ENCODE peak calls at places on chromosomes 12 and 14, in six cellular contexts. T is psoas muscle, Y is IMR-90, R is transverse colon, U is ovary, M is tibial artery. G is an unnamed sample. For H3K36me3, the result is how much of the 10 kb centered on the place peaks cover.

GRCh38 chr12:66388512-66388911 is 86.2 kb downstream of the HELB start:
- DNase-seq in T (no peak), Y (no peak), R (no peak), U (no peak), M (no peak), G (no peak)

GRCh38 chr14:59252772-59253500 is 64.5 kb downstream of the DAAM1 start:
- DNase-seq in T (no peak), Y (no peak), R (no peak), U (peak), M (no peak), G (no peak)

GRCh38 chr14:49865431-49865859 is 12.9 kb upstream of the NEMF start:
- DNase-seq in T (peak), Y (peak), R (peak), U (peak), M (peak), G (peak)

GRCh38 chr14:54258382-54258781 is 138.4 kb upstream of the CDKN3 start:
- DNase-seq in T (no peak), Y (no peak), R (no peak), U (no peak), M (no peak), G (no peak)

GRCh38 chr12:19298837-19299605 is 140.3 kb upstream of the AEBP2 start:
- DNase-seq in T (no peak), Y (no peak), R (no peak), U (no peak), M (no peak), G (no peak)

GRCh38 chr14:100874411-100875091 is 29.0 kb downstream of the RTL1 start:
- DNase-seq in T (no peak), Y (no peak), R (no peak), U (no peak), M (peak), G (no peak)

GRCh38 chr14:38291681-38292459 is 36.0 kb upstream of the CLEC14A start:
- DNase-seq in T (no peak), Y (peak), R (no peak), U (no peak), M (no peak), G (no peak)

GRCh38 chr12:88570103-88570502 is 10.2 kb downstream of the KITLG start:
- DNase-seq in T (no peak), Y (peak), R (no peak), U (no peak), M (no peak), G (no peak)

GRCh38 chr12:70637686-70638085 is 457 bp upstream of the PTPRB start:
- DNase-seq in T (no peak), Y (no peak), R (no peak), U (no peak), M (no peak), G (no peak)

GRCh38 chr12:2454778-2455177 is 340.0 kb upstream of the FKBP4 start:
- DNase-seq in T (no peak), Y (no peak), R (no peak), U (no peak), M (no peak), G (no peak)

GRCh38 chr12:123720141-123720814 is 8.1 kb downstream of the ATP6V0A2 start:
- DNase-seq in T (no peak), Y (no peak), R (no peak), U (no peak), M (no peak), G (no peak)

GRCh38 chr12:2879853-2880252 is 2.8 kb downstream of the RHNO1 start:
- DNase-seq in T (no peak), Y (no peak), R (no peak), U (no peak), M (no peak), G (no peak)

GRCh38 chr12:89351489-89352241 is 636 bp downstream of the DUSP6 start:
- DNase-seq in T (peak), Y (peak), R (peak), U (peak), M (peak), G (no peak)

GRCh38 chr12:54357802-54358619 is 6.3 kb downstream of the GPR84 start:
- DNase-seq in T (no peak), Y (no peak), R (peak), U (no peak), M (no peak), G (no peak)

GRCh38 chr12:30417697-30418231 is 277.9 kb downstream of the IPO8 start:
- DNase-seq in T (peak), Y (peak), R (peak), U (no peak), M (no peak), G (no peak)

GRCh38 chr14:91140672-91141071 is 26.8 kb downstream of the DGLUCY start:
- DNase-seq in T (no peak), Y (no peak), R (peak), U (no peak), M (no peak), G (no peak)

GRCh38 chr14:68733086-68733621 is 59.7 kb downstream of the ZFP36L1 start:
- DNase-seq in T (no peak), Y (no peak), R (no peak), U (no peak), M (peak), G (no peak)

GRCh38 chr14:24179961-24180726 is 8.3 kb downstream of the REC8 start:
- DNase-seq in T (no peak), Y (peak), R (no peak), U (no peak), M (no peak), G (no peak)

GRCh38 chr12:123972448-123973401 is at the start of the genes CCDC92 and ZNF664:
- DNase-seq in T (peak), Y (peak), R (peak), U (peak), M (peak), G (peak)

GRCh38 chr14:74019743-74020142 is 594 bp downstream of the BBOF1 start:
- DNase-seq in T (no peak), Y (peak), R (no peak), U (peak), M (no peak), G (no peak)

GRCh38 chr14:75392686-75393641 is 34.9 kb upstream of the JDP2 start:
- DNase-seq in T (no peak), Y (no peak), R (no peak), U (no peak), M (no peak), G (no peak)

GRCh38 chr12:110289021-110289710 is 8.1 kb downstream of the ATP2A2 start:
- DNase-seq in T (no peak), Y (no peak), R (no peak), U (no peak), M (no peak), G (no peak)

GRCh38 chr12:89672589-89672979 is 36.1 kb downstream of the ATP2B1 start:
- DNase-seq in T (no peak), Y (no peak), R (no peak), U (no peak), M (no peak), G (no peak)

GRCh38 chr14:61213930-61214329 is 67.2 kb downstream of the TMEM30B start:
- DNase-seq in T (no peak), Y (peak), R (no peak), U (no peak), M (no peak), G (no peak)

GRCh38 chr12:43289412-43289811 is 262.6 kb downstream of the ADAMTS20 start:
- DNase-seq in T (no peak), Y (peak), R (no peak), U (no peak), M (no peak), G (no peak)

GRCh38 chr14:52877628-52878027 is 73.2 kb downstream of the FERMT2 start:
- DNase-seq in T (no peak), Y (peak), R (no peak), U (no peak), M (no peak), G (no peak)

GRCh38 chr12:25839470-25839869 is 119.0 kb upstream of the RASSF8 start:
- DNase-seq in T (no peak), Y (peak), R (no peak), U (no peak), M (no peak), G (no peak)

GRCh38 chr14:31030406-31030805 is 4.2 kb upstream of the STRN3 start:
- DNase-seq in T (no peak), Y (no peak), R (no peak), U (no peak), M (no peak), G (no peak)

GRCh38 chr12:100555722-100556121 is 17.8 kb upstream of the GAS2L3 start:
- DNase-seq in T (no peak), Y (peak), R (no peak), U (no peak), M (no peak), G (no peak)

GRCh38 chr14:61569783-61570182 is 125.5 kb upstream of the HIF1A start:
- DNase-seq in T (peak), Y (peak), R (no peak), U (no peak), M (peak), G (no peak)

GRCh38 chr12:102811125-102811737 is 105.8 kb downstream of the PAH start:
- DNase-seq in T (no peak), Y (no peak), R (no peak), U (peak), M (no peak), G (no peak)

GRCh38 chr14:77707355-77707723 is 484 bp downstream of the ALKBH1 start:
- DNase-seq in T (no peak), Y (peak), R (peak), U (no peak), M (no peak), G (no peak)

GRCh38 chr14:96309128-96309906 is 53.3 kb downstream of the BDKRB1 start:
- DNase-seq in T (no peak), Y (no peak), R (peak), U (no peak), M (no peak), G (no peak)

GRCh38 chr12:79848321-79848720 is 86.6 kb downstream of the PPP1R12A start:
- DNase-seq in T (no peak), Y (peak), R (no peak), U (no peak), M (no peak), G (no peak)

GRCh38 chr14:65290830-65291229 is 121.7 kb upstream of the FUT8 start:
- DNase-seq in T (no peak), Y (peak), R (no peak), U (no peak), M (no peak), G (no peak)

GRCh38 chr12:107362960-107363359 is 269.6 kb upstream of the CRY1 start:
- DNase-seq in T (no peak), Y (no peak), R (no peak), U (no peak), M (no peak), G (no peak)

GRCh38 chr12:113891737-113892520 is 74.2 kb downstream of the RBM19 start:
- DNase-seq in T (no peak), Y (no peak), R (no peak), U (no peak), M (no peak), G (no peak)

GRCh38 chr14:89915114-89915878 is 39.2 kb downstream of the EFCAB11 start:
- DNase-seq in T (peak), Y (peak), R (peak), U (peak), M (no peak), G (no peak)

GRCh38 chr12:88638388-88638787 is 58.1 kb upstream of the KITLG start:
- DNase-seq in T (no peak), Y (peak), R (no peak), U (no peak), M (no peak), G (no peak)

GRCh38 chr12:121701667-121702277 is 10.8 kb upstream of the TMEM120B start:
- DNase-seq in T (no peak), Y (no peak), R (no peak), U (no peak), M (no peak), G (no peak)

GRCh38 chr12:121702944-121703343 is 9.6 kb upstream of the TMEM120B start:
- DNase-seq in T (no peak), Y (no peak), R (no peak), U (no peak), M (no peak), G (no peak)

GRCh38 chr12:121709478-121709890 is 3.1 kb upstream of the TMEM120B start:
- DNase-seq in T (no peak), Y (peak), R (no peak), U (no peak), M (no peak), G (no peak)

GRCh38 chr12:121708313-121709063 is 4.1 kb upstream of the TMEM120B start:
- DNase-seq in T (no peak), Y (no peak), R (no peak), U (no peak), M (no peak), G (no peak)

GRCh38 chr12:121705514-121705913 is 7.0 kb upstream of the TMEM120B start:
- DNase-seq in T (no peak), Y (no peak), R (no peak), U (no peak), M (no peak), G (no peak)
- H3K36me3 ChIP-seq in T (under half), Y (under half), R (under half), U (under half), M (under half), G (under half)

GRCh38 chr14:70045296-70045695 is 143.5 kb downstream of the SLC8A3 start:
- DNase-seq in T (no peak), Y (no peak), R (no peak), U (no peak), M (no peak), G (no peak)

GRCh38 chr14:70048313-70048654 is 140.5 kb downstream of the SLC8A3 start:
- DNase-seq in T (no peak), Y (no peak), R (no peak), U (no peak), M (no peak), G (no peak)

GRCh38 chr14:70047598-70048312 is 141.0 kb downstream of the SLC8A3 start:
- DNase-seq in T (no peak), Y (no peak), R (no peak), U (no peak), M (no peak), G (no peak)

GRCh38 chr14:70045715-70046535 is 142.8 kb downstream of the SLC8A3 start:
- DNase-seq in T (peak), Y (peak), R (peak), U (peak), M (no peak), G (no peak)
- TF ChIP-seq CTCF in T (peak), Y (peak), R (peak), U (no peak), M (peak), G (no peak)

GRCh38 chr14:64040044-64040443 is 187.2 kb downstream of the SYNE2 start:
- DNase-seq in T (no peak), Y (peak), R (no peak), U (no peak), M (no peak), G (no peak)

GRCh38 chr14:64049616-64050381 is 197.0 kb downstream of the SYNE2 start:
- DNase-seq in T (no peak), Y (no peak), R (no peak), U (no peak), M (no peak), G (no peak)

GRCh38 chr14:64045091-64045490 is 192.3 kb downstream of the SYNE2 start:
- DNase-seq in T (no peak), Y (no peak), R (no peak), U (no peak), M (no peak), G (no peak)
- H3K4me3 ChIP-seq in T (no peak), Y (no peak), R (no peak), U (no peak), M (no peak), G (no peak)

GRCh38 chr14:33928895-33929294 is 22.0 kb downstream of the EGLN3 start:
- DNase-seq in T (no peak), Y (no peak), R (no peak), U (no peak), M (no peak), G (no peak)

GRCh38 chr14:33922125-33922524 is 28.7 kb downstream of the EGLN3 start:
- DNase-seq in T (no peak), Y (no peak), R (no peak), U (no peak), M (no peak), G (no peak)

GRCh38 chr14:33930464-33930863 is 20.4 kb downstream of the EGLN3 start:
- DNase-seq in T (no peak), Y (no peak), R (no peak), U (no peak), M (no peak), G (no peak)

GRCh38 chr14:33925209-33925608 is 25.7 kb downstream of the EGLN3 start:
- DNase-seq in T (no peak), Y (no peak), R (no peak), U (no peak), M (no peak), G (no peak)
- H3K36me3 ChIP-seq in T (half or more), Y (under half), R (under half), U (under half), M (under half), G (under half)

GRCh38 chr12:49483621-49484020 is 55.2 kb upstream of the KCNH3 start:
- DNase-seq in T (no peak), Y (no peak), R (no peak), U (no peak), M (no peak), G (no peak)
- TF ChIP-seq CTCF in T (no peak), Y (no peak), R (no peak), U (no peak), M (no peak), G (no peak)

DNA sequence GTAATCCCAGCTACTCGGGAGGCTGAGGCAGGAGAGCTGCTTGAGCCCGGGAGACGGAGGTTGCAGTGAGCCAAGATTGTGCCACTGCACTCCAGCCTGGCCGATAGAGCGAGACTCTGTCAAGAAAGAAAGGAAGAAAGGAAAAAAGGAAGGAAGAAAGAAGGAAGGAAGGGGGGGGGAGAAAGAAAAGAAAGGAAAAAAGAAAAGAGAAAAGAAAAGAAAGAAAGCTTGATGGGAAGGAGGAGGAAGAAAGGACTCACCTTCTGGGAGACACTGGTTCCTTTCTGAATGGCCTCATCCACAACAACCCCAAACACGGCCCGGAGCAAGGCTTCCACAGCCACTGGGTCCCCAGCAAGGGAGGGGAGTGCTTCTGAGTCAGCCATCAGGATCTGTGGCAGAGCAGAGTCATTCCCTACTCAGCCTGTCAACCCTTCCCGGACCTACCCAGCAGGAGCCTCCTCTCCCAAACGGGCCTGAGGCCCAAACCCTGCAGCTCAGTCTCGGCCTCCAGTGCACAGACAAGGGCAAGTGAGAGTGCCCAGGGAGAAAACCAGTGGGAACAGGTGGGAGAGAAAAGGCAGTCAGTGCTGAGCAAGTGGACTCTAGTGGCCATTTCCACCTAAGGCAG is 7.3 kb upstream of the ZNF740 start:
- DNase-seq in T (no peak), Y (peak), R (no peak), U (no peak), M (peak), G (no peak)
- H3K4me3 ChIP-seq in T (no peak), Y (no peak), R (no peak), U (no peak), M (no peak), G (no peak)

GRCh38 chr14:104774453-104775072 is 21.0 kb downstream of the AKT1 start:
- DNase-seq in T (no peak), Y (no peak), R (no peak), U (no peak), M (no peak), G (no peak)
- H3K36me3 ChIP-seq in T (half or more), Y (half or more), R (under half), U (under half), M (half or more), G (under half)

GRCh38 chr12:77685906-77686305 is 144.8 kb upstream of the NAV3 start:
- DNase-seq in T (no peak), Y (no peak), R (no peak), U (no peak), M (no peak), G (no peak)

GRCh38 chr12:77682488-77682887 is 148.2 kb upstream of the NAV3 start:
- DNase-seq in T (no peak), Y (no peak), R (no peak), U (no peak), M (no peak), G (no peak)

GRCh38 chr12:77687346-77687745 is 143.3 kb upstream of the NAV3 start:
- DNase-seq in T (no peak), Y (no peak), R (no peak), U (no peak), M (no peak), G (no peak)

GRCh38 chr12:77686760-77687159 is 143.9 kb upstream of the NAV3 start:
- DNase-seq in T (no peak), Y (peak), R (no peak), U (no peak), M (no peak), G (no peak)

DNA sequence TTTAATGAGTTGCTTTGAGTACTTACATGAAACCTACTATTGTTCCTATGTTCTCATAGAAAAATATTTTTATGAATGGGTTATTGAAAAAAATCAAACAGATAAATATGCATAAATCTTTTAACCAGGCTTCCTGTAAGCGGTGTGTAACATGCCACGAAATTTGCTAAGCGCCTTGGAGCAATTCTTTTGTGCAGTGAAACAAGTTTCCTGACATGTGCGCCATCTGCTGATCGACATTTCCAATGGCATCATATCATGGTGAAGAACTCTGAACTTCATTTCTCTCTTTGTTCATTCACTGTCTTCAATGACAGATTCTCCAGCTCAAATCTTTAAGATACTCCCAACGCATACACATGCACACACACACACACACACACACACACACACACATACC is 145.6 kb upstream of the NAV3 start:
- DNase-seq in T (peak), Y (peak), R (peak), U (peak), M (no peak), G (no peak)
- TF ChIP-seq CTCF in T (peak), Y (peak), R (peak), U (peak), M (peak), G (peak)